ENCODE peak calls at places on chromosomes 16 and 17, in four cellular contexts. B, F, V and R are unnamed samples.

GRCh38 chr17:65712383-65713267 is 151.2 kb upstream of the AXIN2 start:
- DNase-seq in F (no peak), V (no peak), B (no peak), R (no peak)

GRCh38 chr16:74700206-74701040 is at the start of gene MLKL:
- DNase-seq in F (peak), B (peak), V (peak), R (no peak)

GRCh38 chr16:85675528-85675927 is 13.2 kb downstream of the GINS2 start:
- DNase-seq in B (no peak), V (no peak), F (no peak), R (no peak)

GRCh38 chr16:1678500-1679098 is 520 bp downstream of the JPT2 start:
- DNase-seq in V (peak), B (peak), F (peak), R (peak)

GRCh38 chr16:83911290-83911689 is 12.4 kb downstream of the MLYCD start:
- DNase-seq in F (no peak), V (no peak), B (no peak), R (no peak)

GRCh38 chr17:10598620-10599019 is 49.2 kb upstream of the MYH2 start:
- DNase-seq in F (no peak), V (no peak), B (no peak), R (no peak)

GRCh38 chr16:53744449-53744848 is 40.5 kb downstream of the FTO start:
- DNase-seq in B (no peak), V (no peak), F (peak), R (no peak)

GRCh38 chr17:29596811-29597210 is 3.9 kb downstream of the ANKRD13B start:
- DNase-seq in V (no peak), F (no peak), B (peak), R (no peak)

GRCh38 chr17:14559720-14560119 is 258.8 kb downstream of the HS3ST3B1 start:
- DNase-seq in V (no peak), F (no peak), B (no peak), R (no peak)

GRCh38 chr17:69048634-69049033 is 12.1 kb downstream of the ABCA9 start:
- DNase-seq in F (no peak), B (no peak), V (no peak), R (no peak)

GRCh38 chr17:10526517-10526916 is 8.2 kb upstream of the MYH1 start:
- DNase-seq in V (no peak), F (no peak), B (no peak), R (no peak)

GRCh38 chr16:28112908-28113307 is 49.4 kb upstream of the GSG1L start:
- DNase-seq in B (no peak), F (no peak), V (no peak), R (no peak)

GRCh38 chr16:72221216-72221995 is 49.5 kb upstream of the PMFBP1 start:
- DNase-seq in B (no peak), V (no peak), F (no peak), R (no peak)

GRCh38 chr16:88387941-88388627 is 5.3 kb downstream of the ZNF469 start:
- DNase-seq in B (no peak), F (no peak), V (no peak), R (no peak)

GRCh38 chr16:87575027-87575804 is 27.1 kb upstream of the JPH3 start:
- DNase-seq in V (no peak), F (no peak), B (no peak), R (no peak)

GRCh38 chr17:49870298-49870697 is 22.4 kb upstream of the TAC4 start:
- DNase-seq in V (no peak), B (no peak), F (no peak), R (no peak)

GRCh38 chr17:30580916-30581315 is 103.7 kb downstream of the GOSR1 start:
- DNase-seq in F (no peak), V (no peak), B (no peak), R (no peak)

GRCh38 chr16:10871157-10871991 is 5.6 kb upstream of the CIITA start:
- DNase-seq in V (peak), B (peak), F (peak), R (no peak)

GRCh38 chr17:50513501-50513900 is 5.3 kb downstream of the MYCBPAP start:
- DNase-seq in V (no peak), B (no peak), F (no peak), R (no peak)

GRCh38 chr16:56115817-56116576 is 75.3 kb upstream of the GNAO1 start:
- DNase-seq in F (no peak), B (no peak), V (no peak), R (peak)

GRCh38 chr17:78986048-78986648 is 6.4 kb upstream of the LGALS3BP start:
- DNase-seq in F (no peak), B (peak), V (no peak), R (no peak)

GRCh38 chr16:30697264-30698138 is 1.5 kb upstream of the SRCAP start:
- DNase-seq in B (no peak), V (no peak), F (no peak), R (no peak)

GRCh38 chr17:80086616-80087015 is 14.8 kb upstream of the GAA start:
- DNase-seq in B (no peak), V (no peak), F (no peak), R (no peak)

GRCh38 chr17:18235743-18236256 is 10.4 kb downstream of the LLGL1 start:
- DNase-seq in B (no peak), F (no peak), V (no peak), R (no peak)

GRCh38 chr17:67990909-67991308 is 5.4 kb downstream of the C17orf58 start:
- DNase-seq in V (no peak), F (no peak), B (no peak), R (no peak)

GRCh38 chr17:9038380-9038779 is 17.1 kb downstream of the NTN1 start:
- DNase-seq in B (no peak), V (no peak), F (no peak), R (no peak)

GRCh38 chr17:73647767-73648542 is 3.7 kb upstream of the SDK2 start:
- DNase-seq in F (no peak), B (no peak), V (no peak), R (no peak)

GRCh38 chr17:66365903-66366302 is 63.5 kb downstream of the PRKCA start:
- DNase-seq in F (no peak), V (no peak), B (no peak), R (no peak)

GRCh38 chr17:32518856-32519768 is 32.3 kb downstream of the CDK5R1 start:
- DNase-seq in V (peak), F (peak), B (peak), R (peak)

GRCh38 chr17:16931318-16932060 is 40.4 kb downstream of the TNFRSF13B start:
- DNase-seq in V (no peak), B (no peak), F (no peak), R (no peak)

GRCh38 chr17:60887607-60888028 is 210.0 kb downstream of the BCAS3 start:
- DNase-seq in V (no peak), B (no peak), F (no peak), R (no peak)

GRCh38 chr16:4866586-4866985 is 19.3 kb downstream of the UBN1 start:
- DNase-seq in F (no peak), B (no peak), V (peak), R (no peak)

GRCh38 chr16:69131167-69131748 is 1.1 kb downstream of the CHTF8 start:
- DNase-seq in V (no peak), B (peak), F (no peak), R (peak)

GRCh38 chr17:69637399-69638165 is 223.1 kb downstream of the MAP2K6 start:
- DNase-seq in F (no peak), B (peak), V (no peak), R (no peak)

GRCh38 chr16:1169285-1170075 is 16.6 kb downstream of the CACNA1H start:
- DNase-seq in F (no peak), B (no peak), V (no peak), R (no peak)

GRCh38 chr17:69477204-69477899 is 62.9 kb downstream of the MAP2K6 start:
- DNase-seq in F (no peak), B (no peak), V (no peak), R (no peak)

GRCh38 chr17:48892940-48893645 is 506 bp downstream of the ATP5MC1 start:
- DNase-seq in V (no peak), F (no peak), B (peak), R (no peak)

GRCh38 chr17:38861399-38861843 is 7.9 kb upstream of the RPL23 start:
- DNase-seq in B (no peak), F (no peak), V (no peak), R (no peak)

GRCh38 chr16:88017006-88017405 is 65.8 kb downstream of the BANP start:
- DNase-seq in F (no peak), B (no peak), V (peak), R (no peak)

DNA sequence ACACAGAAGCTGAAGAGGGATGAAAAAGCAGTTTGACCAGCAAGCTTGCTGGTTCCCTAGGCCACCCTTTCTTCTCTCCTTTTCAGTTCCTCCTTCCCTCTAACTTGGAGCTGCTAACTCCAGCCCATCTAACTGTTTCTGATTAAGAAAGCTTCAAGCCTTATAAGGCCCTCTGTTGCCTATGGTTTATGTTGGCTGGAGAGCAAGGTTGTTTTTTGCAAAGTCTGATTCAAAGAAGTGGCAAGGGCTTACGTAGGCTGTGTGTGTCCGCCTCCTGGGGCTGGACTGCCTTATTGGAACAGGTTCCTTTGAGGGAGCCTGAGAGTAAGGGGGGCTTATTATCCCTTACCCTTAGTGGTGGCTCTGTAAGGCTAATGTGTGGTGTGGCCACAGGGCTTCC is 7.1 kb downstream of the AKAP1 start:
- DNase-seq in V (no peak), F (no peak), B (no peak), R (no peak)
- H3K27ac ChIP-seq in V (no peak), F (no peak), B (peak), R (no peak)

GRCh38 chr17:880074-880870 is 98.1 kb downstream of the MRM3 start:
- DNase-seq in F (no peak), B (peak), V (no peak), R (no peak)
- H3K27ac ChIP-seq in F (no peak), B (peak), V (no peak), R (no peak)

GRCh38 chr16:77548766-77549165 is 113.9 kb upstream of the ADAMTS18 start:
- DNase-seq in F (no peak), V (no peak), B (no peak), R (no peak)

GRCh38 chr16:77553130-77553529 is 118.3 kb upstream of the ADAMTS18 start:
- DNase-seq in F (no peak), B (no peak), V (no peak), R (no peak)

GRCh38 chr16:77555781-77556180 is 120.9 kb upstream of the ADAMTS18 start:
- DNase-seq in V (no peak), F (no peak), B (no peak), R (peak)

GRCh38 chr16:77555101-77555500 is 120.3 kb upstream of the ADAMTS18 start:
- DNase-seq in B (no peak), F (no peak), V (no peak), R (no peak)

GRCh38 chr16:77551352-77551751 is 116.5 kb upstream of the ADAMTS18 start:
- DNase-seq in B (no peak), V (no peak), F (no peak), R (no peak)
- H3K27ac ChIP-seq in B (no peak), V (no peak), F (no peak), R (no peak)

GRCh38 chr17:334974-335481 is 17.6 kb downstream of the RPH3AL start:
- DNase-seq in V (no peak), F (no peak), B (no peak), R (no peak)
- H3K27ac ChIP-seq in V (no peak), F (no peak), B (peak), R (no peak)

GRCh38 chr17:81556863-81557262 is 4.7 kb upstream of the FAAP100 start:
- DNase-seq in B (no peak), F (no peak), V (no peak), R (no peak)

GRCh38 chr17:81557276-81558114 is 5.3 kb upstream of the FAAP100 start:
- DNase-seq in V (no peak), F (no peak), B (no peak), R (no peak)

GRCh38 chr17:81558115-81558468 is 5.9 kb upstream of the FAAP100 start:
- DNase-seq in B (no peak), F (no peak), V (no peak), R (no peak)

GRCh38 chr17:81561494-81561885 is 9.3 kb upstream of the FAAP100 start:
- DNase-seq in V (no peak), B (no peak), F (no peak), R (no peak)

GRCh38 chr17:81558941-81559806 is 7.0 kb upstream of the FAAP100 start:
- DNase-seq in B (no peak), V (no peak), F (no peak), R (no peak)
- H3K27ac ChIP-seq in B (no peak), V (no peak), F (no peak), R (no peak)

DNA sequence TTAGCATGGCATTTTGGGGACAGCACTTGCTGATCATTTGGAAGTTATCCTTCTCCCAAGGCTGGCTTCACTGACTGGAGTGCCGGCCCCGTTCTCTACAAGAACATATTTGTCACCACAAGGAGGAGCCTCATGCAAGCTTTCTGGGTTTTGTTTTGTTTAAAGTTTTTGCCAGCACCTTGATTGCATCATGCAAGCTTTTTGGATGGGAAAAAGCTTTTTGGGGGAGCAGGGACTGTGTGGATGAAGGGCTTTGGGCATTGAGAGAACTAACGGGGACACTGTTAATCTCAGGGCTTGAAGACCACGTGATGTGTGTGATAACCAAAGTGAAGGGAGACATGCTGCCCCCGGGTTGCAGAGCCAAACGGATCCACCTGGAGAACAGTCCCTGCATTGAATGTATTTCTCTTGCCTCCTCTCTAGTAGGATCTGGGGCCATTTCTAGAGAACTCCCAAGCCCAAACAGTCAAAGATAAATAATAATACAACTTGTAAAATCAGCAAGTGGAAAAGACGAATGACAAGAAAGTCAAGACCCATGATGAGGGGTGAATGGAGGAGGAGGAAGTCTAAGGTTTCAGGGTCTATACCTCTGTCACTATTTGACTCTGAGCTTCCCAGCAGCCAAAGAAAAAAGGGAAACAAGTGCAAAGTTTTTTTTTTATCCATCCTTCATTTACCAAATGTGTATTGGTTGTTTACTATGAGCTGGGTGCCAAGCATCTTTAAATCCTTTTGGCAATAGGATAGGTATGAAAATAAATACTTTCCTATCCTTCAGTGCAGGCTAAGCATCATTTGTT is 17.2 kb downstream of the TMEM114 start:
- DNase-seq in B (no peak), F (no peak), V (no peak), R (no peak)
- H3K27ac ChIP-seq in B (no peak), F (no peak), V (no peak), R (no peak)

DNA sequence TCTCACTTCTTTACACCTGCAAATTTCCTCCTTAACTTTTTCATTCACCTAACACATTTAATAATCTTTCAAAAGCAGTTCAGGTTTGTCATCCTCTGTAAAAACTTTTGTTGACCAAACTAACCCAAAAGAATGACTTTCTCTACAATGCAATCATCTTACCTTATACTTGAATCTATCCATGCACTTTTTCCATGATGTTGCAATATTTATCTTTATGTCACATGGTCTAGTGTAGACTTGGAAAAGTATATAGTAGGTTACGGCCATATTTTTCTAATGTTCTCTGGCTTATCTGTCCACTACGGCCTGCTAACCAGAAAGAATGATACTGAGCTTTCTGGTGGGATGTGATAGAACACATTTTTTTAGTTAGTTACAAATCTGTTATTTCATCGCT is 431.0 kb upstream of the SOX9 start:
- DNase-seq in V (no peak), F (no peak), B (no peak), R (no peak)
- H3K27ac ChIP-seq in V (no peak), F (no peak), B (no peak), R (no peak)

GRCh38 chr17:45345246-45345553 is 28.4 kb upstream of the MAP3K14 start:
- DNase-seq in V (no peak), F (no peak), B (no peak), R (no peak)
- H3K27ac ChIP-seq in V (no peak), F (no peak), B (peak), R (no peak)